ENCODE peak calls at places on chromosomes 7 and 10, in four cellular contexts. Y, O, H and S are unnamed samples.

GRCh38 chr7:36904101-36904500 is 179.8 kb upstream of the AOAH start:
- DNase-seq in Y (no peak), O (no peak), H (no peak), S (no peak)

GRCh38 chr10:34544400-34544799 is 270.7 kb downstream of the PARD3 start:
- DNase-seq in Y (no peak), H (no peak), O (no peak), S (no peak)

GRCh38 chr7:150800576-150801241 is at the start of gene TMEM176A:
- DNase-seq in Y (no peak), O (no peak), H (no peak), S (no peak)

GRCh38 chr10:123884907-123885381 is 6.7 kb downstream of the CPXM2 start:
- DNase-seq in O (no peak), H (no peak), Y (no peak), S (no peak)

GRCh38 chr7:44432381-44432977 is 58.0 kb downstream of the NUDCD3 start:
- DNase-seq in Y (no peak), O (no peak), H (no peak), S (no peak)

GRCh38 chr7:26061340-26062239 is 90.4 kb upstream of the NFE2L3 start:
- DNase-seq in O (peak), Y (peak), H (peak), S (peak)

GRCh38 chr10:48199580-48200377 is 74.7 kb downstream of the FRMPD2 start:
- DNase-seq in O (no peak), H (no peak), Y (no peak), S (no peak)

GRCh38 chr7:110119883-110120581 is 970.9 kb upstream of the LRRN3 start:
- DNase-seq in Y (peak), O (no peak), H (no peak), S (no peak)

GRCh38 chr7:147861058-147861716 is 729.4 kb upstream of the C7orf33 start:
- DNase-seq in Y (no peak), H (no peak), O (no peak), S (no peak)

GRCh38 chr10:51683031-51683830 is 16.2 kb downstream of the CSTF2T start:
- DNase-seq in Y (no peak), O (no peak), H (no peak), S (no peak)

GRCh38 chr10:61643316-61643751 is 19.4 kb upstream of the CABCOCO1 start:
- DNase-seq in Y (no peak), O (no peak), H (no peak), S (no peak)

DNA sequence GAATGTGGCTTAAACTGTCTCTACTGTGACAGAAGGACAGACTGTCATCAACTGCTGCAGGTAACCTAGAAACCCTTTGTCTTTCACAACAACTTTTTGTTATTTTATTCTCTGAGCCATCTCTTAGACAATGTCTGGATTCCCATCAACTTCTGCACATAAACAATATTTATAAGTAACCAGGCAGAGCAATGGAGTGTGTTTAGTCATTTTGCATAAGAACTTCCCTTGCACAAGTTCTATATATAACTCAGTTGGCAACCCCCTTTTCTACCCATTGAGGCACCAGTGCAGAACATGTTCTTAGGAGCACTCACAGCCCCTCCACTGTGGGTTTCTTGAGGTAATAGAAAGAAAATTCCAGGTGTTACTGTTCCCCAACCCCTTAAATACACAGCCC is 65.0 kb upstream of the IL6 start:
- DNase-seq in O (no peak), H (no peak), Y (no peak), S (no peak)
- TF ChIP-seq TCF7L2 in O (no peak), H (no peak), Y (no peak), S (no peak)

DNA sequence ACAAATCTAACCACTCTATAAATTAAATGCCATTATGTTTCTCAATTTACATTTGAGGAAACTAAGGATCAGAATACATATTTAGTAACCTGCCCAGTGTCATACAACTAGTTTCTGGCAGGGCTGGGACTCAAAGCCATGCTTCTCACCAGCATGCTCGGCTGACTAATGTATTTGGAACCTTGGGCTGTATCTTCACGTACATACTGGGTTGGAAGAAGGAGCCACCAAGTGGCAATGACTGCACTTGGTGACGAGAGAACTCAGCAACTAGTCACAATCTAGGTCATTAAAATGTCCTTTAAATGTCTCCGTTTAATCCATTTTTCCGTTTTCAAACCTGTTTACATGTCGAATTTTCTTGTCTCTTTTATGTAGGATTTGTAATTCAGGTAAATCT is 42.9 kb downstream of the CHRM2 start:
- DNase-seq in Y (no peak), O (no peak), H (peak), S (peak)
- TF ChIP-seq TCF7L2 in Y (no peak), O (no peak), H (no peak), S (no peak)

DNA sequence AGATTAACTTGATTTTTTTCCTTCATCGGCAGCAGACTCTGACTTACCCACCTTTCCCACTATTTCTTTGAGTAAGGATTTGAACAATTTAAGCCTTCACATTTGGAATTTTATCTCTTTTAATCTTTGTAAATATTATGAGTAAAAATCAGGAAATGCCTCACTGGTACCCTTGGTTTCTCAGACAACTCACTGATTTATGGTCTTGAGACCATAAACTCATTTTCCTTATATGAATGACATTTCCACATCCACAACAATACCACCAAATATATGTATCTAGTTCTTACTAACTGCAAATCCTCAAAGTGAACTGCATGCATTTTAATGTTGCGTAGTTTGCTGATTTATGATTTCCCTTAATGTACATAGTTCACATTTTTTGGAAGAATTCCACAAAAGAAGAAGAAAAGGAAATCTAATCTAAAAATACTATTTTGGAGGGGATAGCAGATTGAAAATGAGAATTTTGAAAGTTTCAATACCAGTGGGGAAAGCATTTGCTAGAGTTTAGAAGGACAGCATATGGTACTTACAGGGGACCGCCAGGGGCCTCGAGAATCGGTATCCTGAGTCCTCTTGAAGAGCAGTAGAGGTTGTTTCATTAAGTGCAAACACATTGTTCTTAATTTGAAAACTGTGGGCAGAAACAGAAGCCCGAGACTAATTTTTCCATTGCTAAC is 963.8 kb downstream of the GATA3 start:
- DNase-seq in Y (no peak), O (no peak), H (no peak), S (no peak)
- TF ChIP-seq TCF7L2 in Y (no peak), O (no peak), H (no peak), S (no peak)

GRCh38 chr10:79898597-79899325 is 50.1 kb downstream of the SFTPD start:
- DNase-seq in H (no peak), Y (no peak), O (no peak), S (no peak)
- TF ChIP-seq TCF7L2 in H (no peak), Y (no peak), O (no peak), S (no peak)

GRCh38 chr10:91410638-91411367 is 659 bp downstream of the HECTD2 start:
- DNase-seq in O (no peak), Y (no peak), H (peak), S (no peak)
- TF ChIP-seq TCF7L2 in O (no peak), Y (no peak), H (no peak), S (no peak)